ENCODE peak calls at places on chromosomes 1 and 21, in ten cellular contexts. One of them, this sample, is unnamed.

GRCh38 chr1:24173638-24174325 is 13.3 kb downstream of the IFNLR1 start:
- DNase-seq in right cardiac atrium: no peak
- DNase-seq in heart left ventricle: no peak
- DNase-seq in upper lobe of left lung: no peak
- DNase-seq in CD8-positive, alpha-beta T cell: no peak
- DNase-seq in thyroid gland: no peak
- DNase-seq in CD4-positive, alpha-beta memory T cell: no peak
- DNase-seq in thoracic aorta: no peak
- DNase-seq in psoas muscle: no peak
- DNase-seq in body of pancreas: no peak
- DNase-seq in this sample: no peak

GRCh38 chr1:210706246-210706645 is 377.5 kb downstream of the HHAT start:
- DNase-seq in right cardiac atrium: no peak
- DNase-seq in heart left ventricle: no peak
- DNase-seq in upper lobe of left lung: no peak
- DNase-seq in CD8-positive, alpha-beta T cell: no peak
- DNase-seq in thyroid gland: no peak
- DNase-seq in CD4-positive, alpha-beta memory T cell: no peak
- DNase-seq in thoracic aorta: no peak
- DNase-seq in psoas muscle: no peak
- DNase-seq in body of pancreas: no peak
- DNase-seq in this sample: no peak

GRCh38 chr1:116516631-116517030 is 54.2 kb downstream of the CD58 start:
- DNase-seq in right cardiac atrium: no peak
- DNase-seq in heart left ventricle: no peak
- DNase-seq in upper lobe of left lung: no peak
- DNase-seq in CD8-positive, alpha-beta T cell: no peak
- DNase-seq in thyroid gland: no peak
- DNase-seq in CD4-positive, alpha-beta memory T cell: no peak
- DNase-seq in thoracic aorta: no peak
- DNase-seq in psoas muscle: no peak
- DNase-seq in body of pancreas: no peak
- DNase-seq in this sample: no peak

GRCh38 chr1:17161137-17161700 is 42.0 kb upstream of the PADI2 start:
- DNase-seq in right cardiac atrium: no peak
- DNase-seq in heart left ventricle: no peak
- DNase-seq in upper lobe of left lung: no peak
- DNase-seq in CD8-positive, alpha-beta T cell: no peak
- DNase-seq in thyroid gland: no peak
- DNase-seq in CD4-positive, alpha-beta memory T cell: no peak
- DNase-seq in thoracic aorta: no peak
- DNase-seq in psoas muscle: no peak
- DNase-seq in body of pancreas: no peak
- DNase-seq in this sample: no peak

GRCh38 chr1:234709473-234710279 is 99.7 kb upstream of the IRF2BP2 start:
- DNase-seq in right cardiac atrium: peak; percentile 39
- DNase-seq in heart left ventricle: peak; percentile 78
- DNase-seq in upper lobe of left lung: peak; percentile 83
- DNase-seq in CD8-positive, alpha-beta T cell: no peak
- DNase-seq in thyroid gland: peak; percentile 98
- DNase-seq in CD4-positive, alpha-beta memory T cell: no peak
- DNase-seq in thoracic aorta: no peak
- DNase-seq in psoas muscle: no peak
- DNase-seq in body of pancreas: no peak
- DNase-seq in this sample: no peak

GRCh38 chr1:64845831-64846425 is 101.1 kb downstream of the RAVER2 start:
- DNase-seq in right cardiac atrium: no peak
- DNase-seq in heart left ventricle: no peak
- DNase-seq in upper lobe of left lung: peak; percentile 32
- DNase-seq in CD8-positive, alpha-beta T cell: no peak
- DNase-seq in thyroid gland: no peak
- DNase-seq in CD4-positive, alpha-beta memory T cell: no peak
- DNase-seq in thoracic aorta: no peak
- DNase-seq in psoas muscle: no peak
- DNase-seq in body of pancreas: no peak
- DNase-seq in this sample: no peak

GRCh38 chr1:9717193-9718005 is 65.9 kb downstream of the PIK3CD start:
- DNase-seq in right cardiac atrium: no peak
- DNase-seq in heart left ventricle: peak; percentile 61
- DNase-seq in upper lobe of left lung: peak; percentile 68
- DNase-seq in CD8-positive, alpha-beta T cell: peak; percentile 86
- DNase-seq in thyroid gland: peak; percentile 54
- DNase-seq in CD4-positive, alpha-beta memory T cell: peak; percentile 91
- DNase-seq in thoracic aorta: no peak
- DNase-seq in psoas muscle: peak; percentile 49
- DNase-seq in body of pancreas: peak; percentile 67
- DNase-seq in this sample: peak; percentile 78

GRCh38 chr1:48619529-48619928 is 147.5 kb upstream of the SPATA6 start:
- DNase-seq in right cardiac atrium: no peak
- DNase-seq in heart left ventricle: peak; percentile 29
- DNase-seq in upper lobe of left lung: no peak
- DNase-seq in CD8-positive, alpha-beta T cell: no peak
- DNase-seq in thyroid gland: no peak
- DNase-seq in CD4-positive, alpha-beta memory T cell: no peak
- DNase-seq in thoracic aorta: no peak
- DNase-seq in psoas muscle: peak; percentile 23
- DNase-seq in body of pancreas: no peak
- DNase-seq in this sample: no peak

GRCh38 chr1:164703415-164703814 is 144.4 kb downstream of the PBX1 start:
- DNase-seq in right cardiac atrium: no peak
- DNase-seq in heart left ventricle: no peak
- DNase-seq in upper lobe of left lung: no peak
- DNase-seq in CD8-positive, alpha-beta T cell: no peak
- DNase-seq in thyroid gland: no peak
- DNase-seq in CD4-positive, alpha-beta memory T cell: no peak
- DNase-seq in thoracic aorta: no peak
- DNase-seq in psoas muscle: peak; percentile 43
- DNase-seq in body of pancreas: peak; percentile 72
- DNase-seq in this sample: no peak

GRCh38 chr1:10374442-10374860 is 24.4 kb upstream of the PGD start:
- DNase-seq in right cardiac atrium: no peak
- DNase-seq in heart left ventricle: no peak
- DNase-seq in upper lobe of left lung: no peak
- DNase-seq in CD8-positive, alpha-beta T cell: no peak
- DNase-seq in thyroid gland: no peak
- DNase-seq in CD4-positive, alpha-beta memory T cell: no peak
- DNase-seq in thoracic aorta: no peak
- DNase-seq in psoas muscle: no peak
- DNase-seq in body of pancreas: no peak
- DNase-seq in this sample: no peak

DNA sequence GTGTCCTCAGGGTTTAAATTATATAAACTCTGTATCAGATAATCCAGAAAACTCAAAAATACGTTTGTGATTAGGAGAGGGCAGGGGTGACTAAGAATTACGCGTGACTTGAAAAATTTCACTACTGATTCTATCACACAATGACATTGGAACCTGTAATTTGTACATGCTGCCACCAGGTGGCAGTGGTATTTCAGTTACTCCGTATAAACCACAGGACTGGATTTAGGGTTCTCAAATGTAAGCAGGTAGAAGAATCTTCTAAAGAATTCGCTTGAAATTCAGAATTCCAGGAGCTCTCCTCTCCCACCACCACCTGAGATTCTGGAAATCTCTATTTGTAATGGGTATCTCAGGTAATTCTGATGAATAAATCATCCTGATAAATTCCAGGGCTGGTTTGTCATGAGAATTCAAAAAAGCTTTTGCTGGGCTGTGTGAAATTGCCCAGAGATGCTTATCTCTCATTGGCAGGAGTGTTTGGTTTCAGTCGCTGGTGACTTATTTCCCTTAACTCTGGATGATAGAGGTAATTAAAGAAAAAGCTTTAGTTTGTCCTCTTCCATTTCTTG is 1.7 kb upstream of the KRTAP7-1 start:
- DNase-seq in right cardiac atrium: no peak
- DNase-seq in heart left ventricle: no peak
- DNase-seq in upper lobe of left lung: no peak
- DNase-seq in CD8-positive, alpha-beta T cell: no peak
- DNase-seq in thyroid gland: no peak
- DNase-seq in CD4-positive, alpha-beta memory T cell: peak; percentile 19
- DNase-seq in thoracic aorta: no peak
- DNase-seq in psoas muscle: no peak
- DNase-seq in body of pancreas: peak; percentile 8
- DNase-seq in this sample: no peak
- H3K9me3 ChIP-seq in right cardiac atrium: no peaks in the 10 kb centered on the region
- H3K9me3 ChIP-seq in heart left ventricle: no peaks in the 10 kb centered on the region
- H3K9me3 ChIP-seq in upper lobe of left lung: no peaks in the 10 kb centered on the region
- H3K9me3 ChIP-seq in CD8-positive, alpha-beta T cell: no peaks in the 10 kb centered on the region
- H3K9me3 ChIP-seq in thyroid gland: no peaks in the 10 kb centered on the region
- H3K9me3 ChIP-seq in CD4-positive, alpha-beta memory T cell: no peaks in the 10 kb centered on the region
- H3K9me3 ChIP-seq in thoracic aorta: no peaks in the 10 kb centered on the region
- H3K9me3 ChIP-seq in psoas muscle: peaks cover 10% of the 10 kb centered on the region
- H3K9me3 ChIP-seq in body of pancreas: no peaks in the 10 kb centered on the region
- H3K9me3 ChIP-seq in this sample: no peaks in the 10 kb centered on the region

GRCh38 chr1:246989901-246990300 is 18.0 kb downstream of the ZNF695 start:
- DNase-seq in right cardiac atrium: no peak
- DNase-seq in heart left ventricle: no peak
- DNase-seq in upper lobe of left lung: no peak
- DNase-seq in CD8-positive, alpha-beta T cell: no peak
- DNase-seq in thyroid gland: no peak
- DNase-seq in CD4-positive, alpha-beta memory T cell: no peak
- DNase-seq in thoracic aorta: no peak
- DNase-seq in psoas muscle: no peak
- DNase-seq in body of pancreas: no peak
- DNase-seq in this sample: no peak

GRCh38 chr1:246988316-246988715 is 19.5 kb downstream of the ZNF695 start:
- DNase-seq in right cardiac atrium: no peak
- DNase-seq in heart left ventricle: no peak
- DNase-seq in upper lobe of left lung: no peak
- DNase-seq in CD8-positive, alpha-beta T cell: no peak
- DNase-seq in thyroid gland: no peak
- DNase-seq in CD4-positive, alpha-beta memory T cell: no peak
- DNase-seq in thoracic aorta: no peak
- DNase-seq in psoas muscle: no peak
- DNase-seq in body of pancreas: no peak
- DNase-seq in this sample: no peak

GRCh38 chr1:246987083-246987690 is 20.7 kb downstream of the ZNF695 start:
- DNase-seq in right cardiac atrium: no peak
- DNase-seq in heart left ventricle: no peak
- DNase-seq in upper lobe of left lung: no peak
- DNase-seq in CD8-positive, alpha-beta T cell: no peak
- DNase-seq in thyroid gland: no peak
- DNase-seq in CD4-positive, alpha-beta memory T cell: no peak
- DNase-seq in thoracic aorta: no peak
- DNase-seq in psoas muscle: no peak
- DNase-seq in body of pancreas: no peak
- DNase-seq in this sample: no peak
- H3K9me3 ChIP-seq in right cardiac atrium: peaks cover 3% of the 10 kb centered on the region
- H3K9me3 ChIP-seq in heart left ventricle: peaks cover 4% of the 10 kb centered on the region
- H3K9me3 ChIP-seq in upper lobe of left lung: peaks cover 61% of the 10 kb centered on the region
- H3K9me3 ChIP-seq in CD8-positive, alpha-beta T cell: peaks cover 30% of the 10 kb centered on the region
- H3K9me3 ChIP-seq in thyroid gland: no peaks in the 10 kb centered on the region
- H3K9me3 ChIP-seq in CD4-positive, alpha-beta memory T cell: peaks cover 44% of the 10 kb centered on the region
- H3K9me3 ChIP-seq in thoracic aorta: peaks cover 81% of the 10 kb centered on the region
- H3K9me3 ChIP-seq in psoas muscle: peaks cover 74% of the 10 kb centered on the region
- H3K9me3 ChIP-seq in body of pancreas: peaks cover 41% of the 10 kb centered on the region
- H3K9me3 ChIP-seq in this sample: peaks cover 8% of the 10 kb centered on the region

GRCh38 chr1:45236136-45236535 is 29.7 kb upstream of the ZSWIM5 start:
- DNase-seq in right cardiac atrium: no peak
- DNase-seq in heart left ventricle: no peak
- DNase-seq in upper lobe of left lung: no peak
- DNase-seq in CD8-positive, alpha-beta T cell: no peak
- DNase-seq in thyroid gland: no peak
- DNase-seq in CD4-positive, alpha-beta memory T cell: no peak
- DNase-seq in thoracic aorta: no peak
- DNase-seq in psoas muscle: no peak
- DNase-seq in body of pancreas: no peak
- DNase-seq in this sample: no peak
- H3K9me3 ChIP-seq in right cardiac atrium: no peaks in the 10 kb centered on the region
- H3K9me3 ChIP-seq in heart left ventricle: no peaks in the 10 kb centered on the region
- H3K9me3 ChIP-seq in upper lobe of left lung: no peaks in the 10 kb centered on the region
- H3K9me3 ChIP-seq in CD8-positive, alpha-beta T cell: no peaks in the 10 kb centered on the region
- H3K9me3 ChIP-seq in thyroid gland: no peaks in the 10 kb centered on the region
- H3K9me3 ChIP-seq in CD4-positive, alpha-beta memory T cell: no peaks in the 10 kb centered on the region
- H3K9me3 ChIP-seq in thoracic aorta: no peaks in the 10 kb centered on the region
- H3K9me3 ChIP-seq in psoas muscle: no peaks in the 10 kb centered on the region
- H3K9me3 ChIP-seq in body of pancreas: no peaks in the 10 kb centered on the region
- H3K9me3 ChIP-seq in this sample: no peaks in the 10 kb centered on the region

GRCh38 chr1:6511056-6511455 is 19.6 kb upstream of the PLEKHG5 start:
- DNase-seq in right cardiac atrium: no peak
- DNase-seq in heart left ventricle: peak; percentile 23
- DNase-seq in upper lobe of left lung: no peak
- DNase-seq in CD8-positive, alpha-beta T cell: no peak
- DNase-seq in thyroid gland: no peak
- DNase-seq in CD4-positive, alpha-beta memory T cell: no peak
- DNase-seq in thoracic aorta: no peak
- DNase-seq in psoas muscle: no peak
- DNase-seq in body of pancreas: no peak
- DNase-seq in this sample: no peak

GRCh38 chr1:6508876-6509602 is 17.6 kb upstream of the PLEKHG5 start:
- DNase-seq in right cardiac atrium: no peak
- DNase-seq in heart left ventricle: peak; percentile 44
- DNase-seq in upper lobe of left lung: peak; percentile 58
- DNase-seq in CD8-positive, alpha-beta T cell: no peak
- DNase-seq in thyroid gland: no peak
- DNase-seq in CD4-positive, alpha-beta memory T cell: no peak
- DNase-seq in thoracic aorta: no peak
- DNase-seq in psoas muscle: no peak
- DNase-seq in body of pancreas: no peak
- DNase-seq in this sample: no peak

GRCh38 chr1:6508154-6508875 is 16.8 kb upstream of the PLEKHG5 start:
- DNase-seq in right cardiac atrium: no peak
- DNase-seq in heart left ventricle: no peak
- DNase-seq in upper lobe of left lung: peak; percentile 68
- DNase-seq in CD8-positive, alpha-beta T cell: no peak
- DNase-seq in thyroid gland: no peak
- DNase-seq in CD4-positive, alpha-beta memory T cell: no peak
- DNase-seq in thoracic aorta: no peak
- DNase-seq in psoas muscle: peak; percentile 2
- DNase-seq in body of pancreas: no peak
- DNase-seq in this sample: no peak

GRCh38 chr1:6510493-6510892 is 19.0 kb upstream of the PLEKHG5 start:
- DNase-seq in right cardiac atrium: no peak
- DNase-seq in heart left ventricle: no peak
- DNase-seq in upper lobe of left lung: peak; percentile 60
- DNase-seq in CD8-positive, alpha-beta T cell: no peak
- DNase-seq in thyroid gland: no peak
- DNase-seq in CD4-positive, alpha-beta memory T cell: no peak
- DNase-seq in thoracic aorta: no peak
- DNase-seq in psoas muscle: no peak
- DNase-seq in body of pancreas: no peak
- DNase-seq in this sample: no peak

DNA sequence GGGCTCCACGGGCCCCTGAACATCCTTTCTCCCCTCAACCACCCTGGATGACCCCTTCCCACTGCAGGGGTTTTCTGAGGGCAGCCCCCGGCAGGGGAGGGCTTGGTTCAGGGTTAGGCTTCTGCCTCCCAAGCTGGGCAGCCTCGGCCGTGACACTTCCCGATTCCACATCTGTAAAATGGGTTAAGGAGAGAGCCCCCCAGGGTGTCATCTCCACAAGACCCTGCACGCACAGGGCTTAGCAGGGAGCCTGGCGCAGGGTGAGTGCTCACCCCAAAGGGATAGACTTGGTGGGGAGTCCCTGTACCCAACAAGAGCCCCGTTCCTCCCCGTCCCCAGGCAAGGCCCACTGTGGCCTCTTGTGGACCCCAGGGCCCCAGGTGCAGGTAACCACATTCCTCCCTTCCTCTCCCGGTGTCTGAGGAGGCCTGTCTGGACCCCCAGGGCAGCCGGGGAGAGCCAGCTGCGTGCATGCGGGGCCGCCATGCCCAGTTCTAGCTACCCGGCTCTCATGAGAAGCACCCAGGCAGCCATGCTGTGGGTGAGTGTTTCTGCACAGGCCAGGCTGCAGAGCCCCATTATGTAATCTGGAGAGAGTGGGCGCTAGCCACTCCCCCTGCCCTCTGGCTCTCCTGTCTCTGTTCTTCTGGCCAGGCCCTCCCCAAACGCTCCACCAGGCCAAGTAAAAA is 18.3 kb upstream of the PLEKHG5 start:
- DNase-seq in right cardiac atrium: no peak
- DNase-seq in heart left ventricle: peak; percentile 44
- DNase-seq in upper lobe of left lung: peak; percentile 69
- DNase-seq in CD8-positive, alpha-beta T cell: no peak
- DNase-seq in thyroid gland: no peak
- DNase-seq in CD4-positive, alpha-beta memory T cell: no peak
- DNase-seq in thoracic aorta: no peak
- DNase-seq in psoas muscle: no peak
- DNase-seq in body of pancreas: no peak
- DNase-seq in this sample: no peak
- H3K9me3 ChIP-seq in right cardiac atrium: no peaks in the 10 kb centered on the region
- H3K9me3 ChIP-seq in heart left ventricle: no peaks in the 10 kb centered on the region
- H3K9me3 ChIP-seq in upper lobe of left lung: no peaks in the 10 kb centered on the region
- H3K9me3 ChIP-seq in CD8-positive, alpha-beta T cell: no peaks in the 10 kb centered on the region
- H3K9me3 ChIP-seq in thyroid gland: no peaks in the 10 kb centered on the region
- H3K9me3 ChIP-seq in CD4-positive, alpha-beta memory T cell: no peaks in the 10 kb centered on the region
- H3K9me3 ChIP-seq in thoracic aorta: no peaks in the 10 kb centered on the region
- H3K9me3 ChIP-seq in psoas muscle: no peaks in the 10 kb centered on the region
- H3K9me3 ChIP-seq in body of pancreas: no peaks in the 10 kb centered on the region
- H3K9me3 ChIP-seq in this sample: no peaks in the 10 kb centered on the region

This sample was measured in T-helper 17 cell.